ENCODE peak calls at places on chromosomes 3 and 15, in four cellular contexts. M is esophagus squamous epithelium, I is sigmoid colon, L is body of pancreas. P is an unnamed sample.

GRCh38 chr3:65873869-65874268 is 164.8 kb downstream of the MAGI1 start:
- DNase-seq in M (no peak), I (no peak), L (no peak), P (no peak)

GRCh38 chr3:13125092-13126015 is 52.1 kb upstream of the IQSEC1 start:
- DNase-seq in M (no peak), I (peak; percentile 40), L (no peak), P (peak; percentile 25)

GRCh38 chr15:77702211-77702957 is 69.7 kb upstream of the LINGO1 start:
- DNase-seq in M (no peak), I (no peak), L (peak; percentile 14), P (no peak)

GRCh38 chr3:187105700-187106099 is 33.6 kb downstream of the RPL39L start:
- DNase-seq in M (no peak), I (no peak), L (no peak), P (no peak)

GRCh38 chr15:57259511-57260143 is 116.7 kb upstream of the CGNL1 start:
- DNase-seq in M (no peak), I (no peak), L (no peak), P (peak; percentile 51)

GRCh38 chr3:37162501-37163245 is 11.7 kb downstream of the LRRFIP2 start:
- DNase-seq in M (no peak), I (no peak), L (no peak), P (no peak)

GRCh38 chr3:23114479-23114878 is 88.6 kb upstream of the UBE2E2 start:
- DNase-seq in M (no peak), I (no peak), L (no peak), P (no peak)

GRCh38 chr3:37862712-37863551 is 1.3 kb downstream of the CTDSPL start:
- DNase-seq in M (no peak), I (peak; percentile 78), L (no peak), P (no peak)

GRCh38 chr3:56076746-56077145 is 391.5 kb downstream of the ERC2 start:
- DNase-seq in M (no peak), I (no peak), L (no peak), P (no peak)

GRCh38 chr3:142224482-142225072 is 808 bp downstream of the GK5 start:
- DNase-seq in M (no peak), I (no peak), L (no peak), P (peak; percentile 23)

GRCh38 chr3:155805204-155805801 is 775 bp downstream of the C3orf33 start:
- DNase-seq in M (no peak), I (peak; percentile 68), L (peak; percentile 65), P (peak; percentile 71)

GRCh38 chr3:10845839-10846656 is 30.0 kb downstream of the SLC6A11 start:
- DNase-seq in M (no peak), I (no peak), L (peak; percentile 41), P (no peak)

GRCh38 chr15:82641129-82641798 is 5.9 kb downstream of the CPEB1 start:
- DNase-seq in M (no peak), I (no peak), L (no peak), P (no peak)

GRCh38 chr15:26631894-26632293 is 141.0 kb downstream of the GABRB3 start:
- DNase-seq in M (no peak), I (no peak), L (no peak), P (no peak)

GRCh38 chr3:54202651-54203248 is 80.4 kb downstream of the CACNA2D3 start:
- DNase-seq in M (no peak), I (no peak), L (no peak), P (no peak)

GRCh38 chr15:43441316-43441715 is 51.6 kb downstream of the TP53BP1 start:
- DNase-seq in M (no peak), I (no peak), L (no peak), P (no peak)

GRCh38 chr3:160163259-160163878 is 61.9 kb upstream of the C3orf80 start:
- DNase-seq in M (no peak), I (no peak), L (peak; percentile 11), P (no peak)

GRCh38 chr3:177201707-177202397 is 4.6 kb upstream of the TBL1XR1 start:
- DNase-seq in M (no peak), I (no peak), L (peak; percentile 17), P (peak; percentile 62)

GRCh38 chr3:28994161-28994905 is 286.5 kb upstream of the RBMS3 start:
- DNase-seq in M (no peak), I (no peak), L (no peak), P (no peak)

GRCh38 chr3:188316021-188316722 is 162.2 kb downstream of the LPP start:
- DNase-seq in M (no peak), I (no peak), L (no peak), P (no peak)

GRCh38 chr15:37372064-37372463 is 271.7 kb upstream of the MEIS2 start:
- DNase-seq in M (no peak), I (no peak), L (no peak), P (no peak)

GRCh38 chr3:58241321-58242044 is 3.9 kb downstream of the ABHD6 start:
- DNase-seq in M (no peak), I (no peak), L (no peak), P (no peak)

GRCh38 chr15:58628206-58629057 is 121.1 kb downstream of the ADAM10 start:
- DNase-seq in M (no peak), I (no peak), L (no peak), P (no peak)

GRCh38 chr15:67195305-67195704 is 59.2 kb downstream of the AAGAB start:
- DNase-seq in M (no peak), I (no peak), L (no peak), P (no peak)

GRCh38 chr3:187112934-187113793 is 26.1 kb downstream of the RPL39L start:
- DNase-seq in M (no peak), I (no peak), L (no peak), P (no peak)

GRCh38 chr3:120028271-120029047 is 65.8 kb downstream of the GSK3B start:
- DNase-seq in M (no peak), I (no peak), L (no peak), P (no peak)

GRCh38 chr3:172068977-172069376 is 29.6 kb downstream of the FNDC3B start:
- DNase-seq in M (no peak), I (no peak), L (no peak), P (no peak)

GRCh38 chr3:172071780-172072179 is 32.4 kb downstream of the FNDC3B start:
- DNase-seq in M (no peak), I (no peak), L (no peak), P (no peak)

GRCh38 chr3:172070799-172071198 is 31.4 kb downstream of the FNDC3B start:
- DNase-seq in M (no peak), I (no peak), L (no peak), P (no peak)

GRCh38 chr3:172069473-172069872 is 30.1 kb downstream of the FNDC3B start:
- DNase-seq in M (no peak), I (no peak), L (no peak), P (no peak)

DNA sequence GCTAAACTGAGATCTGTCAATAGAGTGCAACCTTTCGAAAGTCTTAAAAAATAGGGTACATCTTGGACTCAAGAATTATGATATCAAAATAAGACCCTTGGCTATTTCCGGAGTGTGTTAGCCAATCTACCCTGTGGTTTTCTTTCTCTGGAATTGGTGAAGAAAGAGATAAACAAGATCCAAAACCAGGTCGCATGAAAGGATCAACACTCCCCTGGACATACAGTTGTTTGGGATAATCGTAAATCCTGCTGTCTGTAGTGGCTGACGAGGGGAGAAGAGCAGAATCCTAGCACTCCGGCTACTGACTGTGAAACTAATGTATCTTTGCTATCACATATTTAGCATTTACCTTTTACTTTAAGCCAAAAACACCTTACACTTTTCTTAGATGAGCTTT is 30.9 kb downstream of the FNDC3B start:
- DNase-seq in M (no peak), I (no peak), L (no peak), P (no peak)
- H3K4me3 ChIP-seq in M (no peak overlapping the region), I (no peak overlapping the region), L (no peak overlapping the region), P (no peak overlapping the region)

GRCh38 chr3:46409735-46410489 is 2.9 kb downstream of the CCRL2 start:
- DNase-seq in M (no peak), I (no peak), L (no peak), P (no peak)

GRCh38 chr3:46406786-46407611 is at the start of the genes CCR5AS and CCRL2:
- DNase-seq in M (peak; percentile 29), I (peak; percentile 76), L (peak; percentile 89), P (peak; percentile 93)

GRCh38 chr3:46410669-46411068 is 3.6 kb downstream of the CCRL2 start:
- DNase-seq in M (no peak), I (no peak), L (no peak), P (no peak)

GRCh38 chr3:46407976-46408375 is 917 bp downstream of the CCRL2 start:
- DNase-seq in M (no peak), I (no peak), L (no peak), P (no peak)

GRCh38 chr3:46408853-46409252 is 1.8 kb downstream of the CCRL2 start:
- DNase-seq in M (no peak), I (no peak), L (no peak), P (no peak)
- H3K4me1 ChIP-seq in M (peaks cover 3% of the 10 kb centered on the region), I (no peaks in the 10 kb centered on the region), L (peaks cover 30% of the 10 kb centered on the region), P (peaks cover 4% of the 10 kb centered on the region)

GRCh38 chr3:157542711-157543485 is 39.7 kb upstream of the VEPH1 start:
- DNase-seq in M (no peak), I (peak; percentile 86), L (peak; percentile 89), P (no peak)
- H3K4me3 ChIP-seq in M (peak overlapping the region; percentile 38), I (peak overlapping the region; percentile 49), L (peak overlapping the region; percentile 48), P (no peak overlapping the region)

GRCh38 chr3:59374091-59374490 is 324.3 kb upstream of the CFAP20DC start:
- DNase-seq in M (no peak), I (no peak), L (no peak), P (no peak)

GRCh38 chr3:59364471-59364870 is 314.6 kb upstream of the CFAP20DC start:
- DNase-seq in M (no peak), I (no peak), L (no peak), P (no peak)

GRCh38 chr3:59366218-59366617 is 316.4 kb upstream of the CFAP20DC start:
- DNase-seq in M (no peak), I (no peak), L (no peak), P (no peak)

GRCh38 chr3:59367150-59367549 is 317.3 kb upstream of the CFAP20DC start:
- DNase-seq in M (no peak), I (no peak), L (no peak), P (no peak)

DNA sequence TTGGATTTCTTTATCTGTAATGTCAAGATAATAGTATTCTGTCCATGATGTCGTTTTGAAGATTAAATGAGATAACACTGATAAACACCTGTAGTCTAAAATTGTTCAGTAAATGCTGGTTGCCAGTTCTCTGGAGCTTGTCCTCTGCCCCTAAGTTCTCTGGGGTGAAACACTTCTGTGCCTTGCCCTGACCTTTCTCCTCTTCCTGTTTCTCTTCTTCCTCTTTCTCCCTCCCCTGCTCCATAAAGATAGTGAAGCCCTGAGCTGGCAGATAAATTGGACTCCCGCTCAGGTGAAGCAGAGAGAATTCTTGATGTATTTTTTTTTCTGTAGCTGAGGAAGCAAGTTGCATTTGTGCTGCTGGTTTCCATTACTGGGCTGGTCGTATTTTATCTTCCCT is 319.1 kb upstream of the CFAP20DC start:
- DNase-seq in M (no peak), I (no peak), L (no peak), P (no peak)
- H3K4me1 ChIP-seq in M (no peaks in the 10 kb centered on the region), I (no peaks in the 10 kb centered on the region), L (no peaks in the 10 kb centered on the region), P (no peaks in the 10 kb centered on the region)

P was measured in Peyer's patch.